ENCODE peak calls at places on chromosomes 7 and 10, in five cellular contexts. O, H, K, A and B are unnamed samples.
A peak's percentile ranks its signal among the peaks of the same experiment; 100 is the strongest.

GRCh38 chr10:90993340-90993739 is 72.5 kb upstream of the ANKRD1 start:
- DNase-seq in O (no peak), H (no peak), A (no peak), K (no peak), B (no peak)

GRCh38 chr10:93493162-93493561 is 3.2 kb upstream of the CEP55 start:
- DNase-seq in K (no peak), H (no peak), A (no peak), O (no peak), B (no peak)

GRCh38 chr7:78367280-78367773 is 568.8 kb downstream of the PHTF2 start:
- DNase-seq in O (no peak), A (no peak), H (no peak), K (no peak), B (no peak)

GRCh38 chr7:115728518-115728917 is 302.0 kb downstream of the TFEC start:
- DNase-seq in A (no peak), O (no peak), H (no peak), K (no peak), B (no peak)

GRCh38 chr7:1950623-1951523 is 280.8 kb downstream of the ELFN1 start:
- DNase-seq in O (no peak), H (peak; percentile 76), K (peak; percentile 32), A (no peak), B (no peak)

GRCh38 chr7:1915956-1916620 is 246.0 kb downstream of the ELFN1 start:
- DNase-seq in A (no peak), H (peak; percentile 57), K (no peak), O (no peak), B (no peak)

GRCh38 chr10:26486985-26487850 is 49.1 kb downstream of the APBB1IP start:
- DNase-seq in O (peak; percentile 52), A (peak; percentile 99), K (peak; percentile 85), H (no peak), B (peak; percentile 61)

GRCh38 chr10:5274795-5275194 is 78.2 kb downstream of the AKR1C4 start:
- DNase-seq in A (no peak), K (no peak), O (no peak), H (no peak), B (no peak)

GRCh38 chr7:1691601-1692499 is 21.8 kb downstream of the ELFN1 start:
- DNase-seq in A (peak; percentile 90), K (no peak), O (no peak), H (peak; percentile 42), B (no peak)

GRCh38 chr7:5997210-5997808 is 11.5 kb downstream of the PMS2 start:
- DNase-seq in H (no peak), A (peak; percentile 51), K (peak; percentile 79), O (peak; percentile 86), B (no peak)

GRCh38 chr7:143042159-143042820 is 9.9 kb upstream of the OR6V1 start:
- DNase-seq in A (no peak), H (no peak), K (no peak), O (peak; percentile 6), B (no peak)

GRCh38 chr10:117318909-117319308 is 56.3 kb downstream of the PDZD8 start:
- DNase-seq in A (no peak), K (peak; percentile 25), O (peak; percentile 36), H (no peak), B (no peak)

GRCh38 chr10:26215923-26216576 is 524 bp upstream of the GAD2 start:
- DNase-seq in K (peak; percentile 27), O (no peak), A (peak; percentile 8), H (no peak), B (no peak)

GRCh38 chr7:26198133-26198780 is 2.3 kb downstream of the HNRNPA2B1 start:
- DNase-seq in H (no peak), O (no peak), A (no peak), K (no peak), B (no peak)

GRCh38 chr10:58952747-58953466 is 223.5 kb upstream of the PHYHIPL start:
- DNase-seq in A (no peak), H (no peak), O (peak; percentile 67), K (peak; percentile 69), B (peak; percentile 60)

GRCh38 chr7:107147464-107148214 is 21.2 kb upstream of the HBP1 start:
- DNase-seq in O (peak; percentile 65), H (no peak), K (peak; percentile 56), A (no peak), B (no peak)

GRCh38 chr7:158044156-158044823 is 543.3 kb downstream of the PTPRN2 start:
- DNase-seq in O (no peak), A (no peak), H (no peak), K (no peak), B (no peak)

GRCh38 chr10:128883126-128884060 is 583.6 kb upstream of the MGMT start:
- DNase-seq in H (no peak), K (no peak), O (no peak), A (no peak), B (no peak)

GRCh38 chr7:104983620-104984539 is 30.1 kb upstream of the KMT2E start:
- DNase-seq in K (peak; percentile 91), H (peak; percentile 94), A (peak; percentile 52), O (peak; percentile 85), B (no peak)

GRCh38 chr7:44097064-44097932 is 6.8 kb upstream of the AEBP1 start:
- DNase-seq in A (no peak), H (no peak), O (no peak), K (no peak), B (no peak)

GRCh38 chr10:101001225-101002035 is 1.8 kb downstream of the LZTS2 start:
- DNase-seq in K (peak; percentile 92), O (peak; percentile 94), H (peak; percentile 94), A (peak; percentile 67), B (no peak)

GRCh38 chr10:124593431-124593985 is 131.9 kb downstream of the LHPP start:
- DNase-seq in O (no peak), K (no peak), H (peak; percentile 39), A (no peak), B (no peak)

DNA sequence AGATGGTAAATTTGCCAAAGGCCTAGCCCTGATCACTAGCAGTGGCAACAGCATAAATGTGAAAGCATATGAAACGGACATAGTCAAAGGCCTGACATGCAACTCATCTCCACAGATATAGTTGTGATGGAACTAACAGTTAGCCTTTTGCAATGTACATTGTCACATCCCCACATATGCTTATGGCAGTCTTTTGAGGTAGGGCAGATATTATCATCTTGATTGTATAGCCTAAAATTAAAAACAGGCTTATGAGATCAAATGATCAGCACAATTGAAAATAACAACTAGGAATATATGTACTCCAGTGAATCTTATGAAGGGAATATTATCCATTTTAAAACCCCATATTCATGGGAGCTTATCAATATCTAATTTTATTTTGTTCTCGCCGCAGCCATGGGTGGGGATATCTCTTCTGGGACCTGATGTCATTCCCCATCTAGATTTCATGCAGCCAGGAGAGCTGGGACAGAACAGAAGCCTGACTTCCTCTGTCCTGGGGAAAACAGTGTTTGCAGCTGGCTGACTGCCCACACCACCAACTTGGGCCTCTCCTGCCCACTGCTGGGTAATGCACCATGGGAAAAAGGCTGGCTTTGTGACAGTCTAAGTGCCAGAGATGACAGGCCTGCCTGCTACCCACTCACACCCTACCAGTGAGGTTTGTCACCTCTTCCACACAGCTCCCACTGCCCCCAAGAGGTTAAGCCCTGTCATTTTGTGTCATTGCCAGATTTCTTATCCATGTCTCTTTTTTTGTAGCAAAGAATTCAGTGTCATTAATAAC is 180.2 kb upstream of the FZD1 start:
- DNase-seq in A (no peak), O (peak; percentile 5), H (no peak), K (peak; percentile 17), B (no peak)
- TF ChIP-seq CTCF in A (peak; percentile 11), O (no peak), H (no peak), K (no peak), B (no peak)

DNA sequence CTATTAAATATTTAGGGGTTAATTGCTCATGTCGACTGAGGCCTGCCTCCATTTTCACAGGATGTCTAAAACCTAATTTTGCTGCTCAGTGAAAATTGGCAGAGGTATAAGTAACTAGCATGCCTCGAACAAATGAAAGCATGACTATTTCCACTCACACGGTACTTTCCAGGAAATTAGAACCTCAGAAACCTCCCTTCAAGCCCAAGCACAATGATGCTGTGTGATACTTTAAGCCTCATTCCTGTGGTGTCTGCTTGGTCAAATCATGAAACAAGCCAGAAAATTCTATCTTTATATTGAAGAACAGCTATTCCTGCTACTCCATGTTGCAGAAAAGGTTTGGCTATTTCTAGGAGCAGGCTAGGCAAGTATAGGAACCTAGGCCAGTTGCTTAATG is 203.0 kb downstream of the SORCS3 start:
- DNase-seq in O (no peak), K (no peak), H (no peak), A (no peak), B (no peak)
- H3K4me3 ChIP-seq in O (no peak overlapping the region), K (no peak overlapping the region), H (no peak overlapping the region), A (no peak overlapping the region), B (no peak overlapping the region)

GRCh38 chr7:129825005-129825553 is 127.7 kb downstream of the UBE2H start:
- DNase-seq in A (no peak), H (peak; percentile 76), K (peak; percentile 31), O (peak; percentile 46), B (no peak)
- TF ChIP-seq CTCF in A (peak; percentile 57), H (no peak), K (peak; percentile 29), O (peak; percentile 56), B (peak; percentile 26)

GRCh38 chr7:20785211-20786048 is 1.3 kb downstream of the SP8 start:
- DNase-seq in O (no peak), A (no peak), K (no peak), H (no peak), B (no peak)
- H3K4me3 ChIP-seq in O (peak overlapping the region; percentile 4), A (no peak overlapping the region), K (peak overlapping the region; percentile 53), H (peak overlapping the region; percentile 60), B (no peak overlapping the region)

DNA sequence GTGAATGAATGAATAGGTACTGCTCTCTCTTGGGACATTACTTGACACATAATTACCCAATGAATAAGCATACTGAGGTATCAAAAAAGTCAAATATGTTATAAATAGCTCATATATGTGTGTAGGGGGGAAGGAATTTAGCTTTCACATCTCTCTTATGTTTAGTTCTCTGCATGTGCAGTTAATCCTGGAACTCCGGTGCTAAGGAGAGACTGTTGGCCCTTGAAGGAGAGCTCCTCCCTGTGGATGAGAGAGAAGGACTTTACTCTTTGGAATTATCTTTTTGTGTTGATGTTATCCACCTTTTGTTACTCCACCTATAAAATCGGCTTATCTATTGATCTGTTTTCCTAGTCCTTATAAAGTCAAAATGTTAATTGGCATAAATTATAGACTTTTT is 1.2 kb downstream of the CFTR start:
- DNase-seq in A (no peak), O (peak; percentile 3), H (no peak), K (no peak), B (no peak)
- TF ChIP-seq CTCF in A (no peak), O (peak; percentile 16), H (no peak), K (no peak), B (no peak)